ENCODE peak calls at places on chromosome 10, in six cellular contexts. W is CD8-positive, alpha-beta memory T cell; J is PC-9; R is tibial nerve; O is mammary epithelial cell; U is GM23338. T is an unnamed sample.

GRCh38 chr10:33032354-33033254 is 74.6 kb upstream of the ITGB1 start:
- DNase-seq in W (no peak), J (peak; percentile 77), R (no peak), O (peak; percentile 85), U (no peak), T (peak; percentile 44)

GRCh38 chr10:22599048-22599561 is 115.3 kb downstream of the PIP4K2A start:
- DNase-seq in W (no peak), J (peak; percentile 75), R (no peak), O (peak; percentile 41), U (no peak), T (peak; percentile 54)

GRCh38 chr10:86371116-86371515 is 4.5 kb upstream of the GRID1 start:
- DNase-seq in W (no peak), J (no peak), R (no peak), O (no peak), U (no peak), T (no peak)

GRCh38 chr10:102781921-102782542 is 38.3 kb downstream of the WBP1L start:
- DNase-seq in W (no peak), J (no peak), R (no peak), O (peak; percentile 16), U (no peak), T (peak; percentile 86)

GRCh38 chr10:109308971-109309370 is 614.3 kb downstream of the XPNPEP1 start:
- DNase-seq in W (no peak), J (no peak), R (no peak), O (no peak), U (no peak), T (no peak)

GRCh38 chr10:118842826-118843624 is 88.3 kb upstream of the CACUL1 start:
- DNase-seq in W (no peak), J (no peak), R (no peak), O (no peak), U (no peak), T (no peak)

GRCh38 chr10:48780341-48780740 is 95.7 kb downstream of the WDFY4 start:
- DNase-seq in W (no peak), J (no peak), R (no peak), O (no peak), U (no peak), T (no peak)

GRCh38 chr10:65416094-65416493 is 1509.7 kb upstream of the LRRTM3 start:
- DNase-seq in W (no peak), J (no peak), R (no peak), O (no peak), U (no peak), T (no peak)

GRCh38 chr10:112732277-112732891 is 217.7 kb upstream of the TCF7L2 start:
- DNase-seq in W (no peak), J (no peak), R (no peak), O (peak; percentile 57), U (no peak), T (peak; percentile 35)

GRCh38 chr10:79490400-79491081 is 21.8 kb upstream of the EIF5AL1 start:
- DNase-seq in W (no peak), J (no peak), R (no peak), O (no peak), U (no peak), T (peak; percentile 60)

GRCh38 chr10:66586073-66586472 is 339.8 kb upstream of the LRRTM3 start:
- DNase-seq in W (no peak), J (no peak), R (no peak), O (peak; percentile 19), U (peak; percentile 61), T (peak; percentile 5)

GRCh38 chr10:84540617-84541288 is 212.4 kb downstream of the CCSER2 start:
- DNase-seq in W (peak; percentile 49), J (no peak), R (peak; percentile 25), O (peak; percentile 45), U (peak; percentile 91), T (peak; percentile 62)

GRCh38 chr10:6671976-6672375 is 91.9 kb upstream of the PRKCQ start:
- DNase-seq in W (no peak), J (no peak), R (no peak), O (no peak), U (no peak), T (no peak)

GRCh38 chr10:71397340-71398212 is 856 bp downstream of the CDH23 start:
- DNase-seq in W (no peak), J (no peak), R (no peak), O (no peak), U (peak; percentile 72), T (no peak)

GRCh38 chr10:48526846-48527505 is 77.9 kb downstream of the ARHGAP22 start:
- DNase-seq in W (no peak), J (no peak), R (no peak), O (no peak), U (no peak), T (no peak)

GRCh38 chr10:42422911-42423310 is 215.5 kb downstream of the ZNF33B start:
- DNase-seq in W (no peak), J (no peak), R (no peak), O (no peak), U (no peak), T (no peak)

GRCh38 chr10:33799281-33799943 is 464.9 kb upstream of the NRP1 start:
- DNase-seq in W (no peak), J (no peak), R (no peak), O (no peak), U (no peak), T (peak; percentile 44)

GRCh38 chr10:2680802-2681201 is 386.5 kb upstream of the PFKP start:
- DNase-seq in W (no peak), J (no peak), R (no peak), O (no peak), U (no peak), T (no peak)

DNA sequence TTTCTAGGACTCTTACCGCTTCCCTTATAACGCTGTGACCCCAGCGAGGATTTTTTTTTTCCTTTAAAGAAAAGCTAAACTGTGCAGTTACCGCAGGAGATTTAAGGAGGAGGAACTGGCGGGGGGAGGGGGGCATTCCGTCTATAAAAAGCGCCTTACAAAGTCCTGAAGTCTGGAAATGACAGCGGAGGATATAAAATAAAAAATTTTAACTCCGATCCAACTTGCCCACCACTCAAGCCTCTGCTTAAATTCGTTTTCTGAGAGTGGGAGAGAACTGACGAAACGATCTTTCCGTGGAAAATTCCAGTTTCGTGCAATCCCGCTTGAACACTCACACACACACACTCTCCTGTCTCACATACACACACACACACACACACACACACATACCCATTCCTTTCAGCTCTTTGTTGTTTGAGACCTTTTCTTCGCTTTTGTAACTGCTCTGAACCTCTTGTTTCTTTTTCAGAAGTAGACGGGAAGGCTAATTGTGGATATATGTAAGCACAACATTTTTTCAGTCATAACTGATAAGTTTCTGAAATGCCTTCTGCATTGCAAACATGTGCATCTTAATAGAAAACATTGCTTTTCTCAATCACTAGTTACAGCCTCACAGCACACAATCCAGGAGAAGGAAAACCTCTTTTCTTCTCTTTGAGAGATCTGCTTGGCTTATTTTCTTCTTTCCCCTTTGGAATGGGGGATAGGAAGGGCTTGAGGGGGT is 748 bp downstream of the HPSE2 start:
- DNase-seq in W (no peak), J (no peak), R (no peak), O (no peak), U (peak; percentile 26), T (peak; percentile 20)
- H3K4me3 ChIP-seq in W (peak overlapping the region; percentile 39), J (no peak overlapping the region), R (no peak overlapping the region), O (no peak overlapping the region), U (peak overlapping the region; percentile 75), T (no peak overlapping the region)

GRCh38 chr10:107653832-107654287 is 489.4 kb upstream of the SORCS1 start:
- DNase-seq in W (no peak), J (no peak), R (peak; percentile 17), O (peak; percentile 70), U (no peak), T (peak; percentile 61)
- H3K4me3 ChIP-seq in W (no peak overlapping the region), J (peak overlapping the region; percentile 21), R (peak overlapping the region; percentile 8), O (peak overlapping the region; percentile 28), U (no peak overlapping the region), T (peak overlapping the region; percentile 8)

DNA sequence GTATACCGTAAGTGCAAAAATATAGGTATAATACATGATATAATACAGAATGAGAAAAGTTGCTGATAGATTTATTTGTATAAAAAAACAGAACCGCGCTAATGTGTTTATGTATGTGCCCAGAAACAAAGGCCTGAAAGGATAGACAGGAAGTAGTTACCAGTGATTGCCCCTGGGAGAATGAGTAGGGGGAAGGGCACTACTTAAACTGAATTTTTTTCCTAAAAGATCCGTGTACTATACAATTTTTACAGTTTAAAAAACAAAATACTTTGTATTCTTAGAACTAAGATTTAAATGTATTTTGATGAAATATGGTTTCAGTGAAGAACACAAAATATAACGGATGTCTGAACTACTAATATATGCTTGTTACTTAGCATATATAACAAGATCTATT is 2.9 kb downstream of the IPMK start:
- DNase-seq in W (peak; percentile 9), J (no peak), R (no peak), O (no peak), U (peak; percentile 44), T (no peak)
- H3K4me3 ChIP-seq in W (no peak overlapping the region), J (peak overlapping the region; percentile 66), R (no peak overlapping the region), O (no peak overlapping the region), U (peak overlapping the region; percentile 80), T (no peak overlapping the region)

GRCh38 chr10:15567952-15568351 is 151.8 kb downstream of the ITGA8 start:
- DNase-seq in W (no peak), J (no peak), R (no peak), O (no peak), U (no peak), T (no peak)

GRCh38 chr10:15562578-15562977 is 157.1 kb downstream of the ITGA8 start:
- DNase-seq in W (no peak), J (no peak), R (no peak), O (no peak), U (no peak), T (no peak)

GRCh38 chr10:15558136-15558535 is 161.6 kb downstream of the ITGA8 start:
- DNase-seq in W (no peak), J (no peak), R (no peak), O (no peak), U (no peak), T (peak; percentile 17)

GRCh38 chr10:15563161-15563715 is 156.5 kb downstream of the ITGA8 start:
- DNase-seq in W (no peak), J (no peak), R (no peak), O (no peak), U (no peak), T (no peak)

DNA sequence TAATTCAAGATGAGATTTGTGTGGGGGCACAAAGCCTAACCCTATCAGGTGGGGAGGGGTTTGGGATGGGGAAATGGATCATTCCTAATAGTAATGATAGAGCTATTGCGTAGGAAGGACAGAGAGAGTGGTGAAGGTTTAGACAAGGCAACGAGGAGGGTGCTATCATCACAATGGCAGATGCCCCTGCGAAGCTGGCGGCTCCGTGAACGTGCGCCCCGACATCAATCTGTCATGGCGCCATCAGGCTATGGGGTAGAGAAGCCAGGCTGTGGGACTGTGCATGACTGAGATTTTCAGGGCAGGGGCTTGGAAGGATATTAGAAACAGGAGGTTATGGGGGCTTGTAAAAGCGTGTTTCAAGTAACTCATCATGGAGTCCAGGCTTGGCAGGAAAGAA is 157.6 kb downstream of the ITGA8 start:
- DNase-seq in W (no peak), J (no peak), R (no peak), O (no peak), U (no peak), T (no peak)
- H3K4me3 ChIP-seq in W (no peak overlapping the region), J (no peak overlapping the region), R (no peak overlapping the region), O (no peak overlapping the region), U (no peak overlapping the region), T (no peak overlapping the region)

GRCh38 chr10:96456296-96456840 is 57.4 kb downstream of the TLL2 start:
- DNase-seq in W (no peak), J (no peak), R (no peak), O (no peak), U (no peak), T (no peak)
- H3K4me3 ChIP-seq in W (no peak overlapping the region), J (no peak overlapping the region), R (no peak overlapping the region), O (no peak overlapping the region), U (no peak overlapping the region), T (no peak overlapping the region)

GRCh38 chr10:124221356-124222297 is 128.2 kb upstream of the CHST15 start:
- DNase-seq in W (no peak), J (no peak), R (no peak), O (peak; percentile 71), U (no peak), T (no peak)
- H3K4me3 ChIP-seq in W (no peak overlapping the region), J (no peak overlapping the region), R (no peak overlapping the region), O (no peak overlapping the region), U (no peak overlapping the region), T (no peak overlapping the region)

T was measured in cardiac fibroblast.